ENCODE peak calls at places on chromosome 18, in four cellular contexts. J is GM12878, F is HepG2, Z is H1. S is an unnamed sample. For H3K4me1, the result is how much of the 10 kb centered on the place peaks cover.

GRCh38 chr18:3851159-3851558 is 401.2 kb downstream of the TGIF1 start:
- DNase-seq in J (peak), F (no peak), Z (no peak), S (no peak)

GRCh38 chr18:67600181-67600631 is 83.7 kb upstream of the DSEL start:
- DNase-seq in J (no peak), F (no peak), Z (no peak), S (no peak)

GRCh38 chr18:71485578-71485977 is 1058.6 kb downstream of the CBLN2 start:
- DNase-seq in J (no peak), F (no peak), Z (no peak), S (no peak)

GRCh38 chr18:63433349-63433866 is 11.1 kb upstream of the VPS4B start:
- DNase-seq in J (no peak), F (no peak), Z (no peak), S (no peak)

GRCh38 chr18:78168526-78168925 is 811.1 kb upstream of the SALL3 start:
- DNase-seq in J (no peak), F (no peak), Z (no peak), S (no peak)

GRCh38 chr18:60331890-60332289 is 40.7 kb downstream of the MC4R start:
- DNase-seq in J (no peak), F (no peak), Z (no peak), S (no peak)

GRCh38 chr18:13797157-13797611 is 26.8 kb upstream of the MC5R start:
- DNase-seq in J (no peak), F (peak), Z (no peak), S (no peak)

GRCh38 chr18:60044290-60045006 is 144.7 kb downstream of the PMAIP1 start:
- DNase-seq in J (no peak), F (no peak), Z (no peak), S (no peak)

GRCh38 chr18:74092922-74093321 is 54.7 kb downstream of the FBXO15 start:
- DNase-seq in J (no peak), F (no peak), Z (no peak), S (no peak)

GRCh38 chr18:63267990-63268721 is 51.4 kb downstream of the BCL2 start:
- DNase-seq in J (no peak), F (no peak), Z (no peak), S (no peak)

GRCh38 chr18:29176681-29177080 is 999.8 kb upstream of the CDH2 start:
- DNase-seq in J (no peak), F (no peak), Z (no peak), S (no peak)

GRCh38 chr18:3664563-3665178 is 214.7 kb downstream of the TGIF1 start:
- DNase-seq in J (no peak), F (peak), Z (no peak), S (no peak)

GRCh38 chr18:72427721-72428120 is 116.4 kb downstream of the CBLN2 start:
- DNase-seq in J (no peak), F (no peak), Z (no peak), S (no peak)

GRCh38 chr18:77622009-77622692 is 372.5 kb downstream of the GALR1 start:
- DNase-seq in J (no peak), F (no peak), Z (no peak), S (no peak)

GRCh38 chr18:71707985-71708500 is 836.1 kb downstream of the CBLN2 start:
- DNase-seq in J (no peak), F (no peak), Z (no peak), S (no peak)

GRCh38 chr18:6980363-6980762 is 137.2 kb downstream of the LAMA1 start:
- DNase-seq in J (no peak), F (no peak), Z (no peak), S (no peak)

GRCh38 chr18:3794537-3795348 is 344.8 kb downstream of the TGIF1 start:
- DNase-seq in J (no peak), F (no peak), Z (no peak), S (no peak)

GRCh38 chr18:11268691-11269686 is 119.6 kb upstream of the PIEZO2 start:
- DNase-seq in J (no peak), F (no peak), Z (no peak), S (no peak)

GRCh38 chr18:8754995-8755955 is 49.9 kb downstream of the MTCL1 start:
- DNase-seq in J (peak), F (no peak), Z (no peak), S (no peak)

GRCh38 chr18:67154979-67155378 is 361.5 kb downstream of the DSEL start:
- DNase-seq in J (no peak), F (no peak), Z (no peak), S (no peak)

GRCh38 chr18:36015629-36016028 is 43.1 kb downstream of the RMP24 start:
- DNase-seq in J (peak), F (no peak), Z (no peak), S (no peak)

GRCh38 chr18:10663750-10664149 is 137.9 kb downstream of the NAPG start:
- DNase-seq in J (no peak), F (no peak), Z (no peak), S (no peak)

GRCh38 chr18:23453657-23454011 is 547 bp downstream of the RIOK3 start:
- DNase-seq in J (no peak), F (peak), Z (no peak), S (no peak)

GRCh38 chr18:25503567-25504081 is 151.7 kb upstream of the ZNF521 start:
- DNase-seq in J (no peak), F (peak), Z (peak), S (no peak)

GRCh38 chr18:13300029-13300428 is 81.5 kb downstream of the LDLRAD4 start:
- DNase-seq in J (no peak), F (no peak), Z (no peak), S (no peak)

GRCh38 chr18:34991152-34991551 is 50.1 kb upstream of the MAPRE2 start:
- DNase-seq in J (no peak), F (no peak), Z (no peak), S (no peak)

GRCh38 chr18:63207154-63207790 is 112.3 kb downstream of the BCL2 start:
- DNase-seq in J (no peak), F (no peak), Z (no peak), S (no peak)

GRCh38 chr18:42670860-42671259 is 444.6 kb downstream of the RIT2 start:
- DNase-seq in J (no peak), F (no peak), Z (no peak), S (no peak)

GRCh38 chr18:10936211-10937053 is 212.9 kb downstream of the PIEZO2 start:
- DNase-seq in J (no peak), F (no peak), Z (no peak), S (no peak)

GRCh38 chr18:58661423-58661822 is 9.8 kb upstream of the MALT1 start:
- DNase-seq in J (no peak), F (no peak), Z (peak), S (no peak)

GRCh38 chr18:43830905-43831304 is 553.6 kb upstream of the SYT4 start:
- DNase-seq in J (no peak), F (no peak), Z (no peak), S (no peak)

GRCh38 chr18:76686737-76687231 is 135.6 kb upstream of the ZNF236 start:
- DNase-seq in J (peak), F (peak), Z (peak), S (peak)

GRCh38 chr18:72840109-72840508 is 27.7 kb downstream of the NETO1 start:
- DNase-seq in J (no peak), F (no peak), Z (no peak), S (no peak)

GRCh38 chr18:58528011-58528367 is 100.9 kb downstream of the ALPK2 start:
- DNase-seq in J (no peak), F (no peak), Z (no peak), S (no peak)

GRCh38 chr18:76354348-76354747 is 140.7 kb downstream of the ZNF516 start:
- DNase-seq in J (no peak), F (no peak), Z (no peak), S (no peak)

GRCh38 chr18:44823782-44824181 is 143.1 kb downstream of the SETBP1 start:
- DNase-seq in J (no peak), F (no peak), Z (no peak), S (no peak)

GRCh38 chr18:3554091-3554601 is 104.2 kb downstream of the TGIF1 start:
- DNase-seq in J (no peak), F (peak), Z (peak), S (peak)

GRCh38 chr18:5914971-5915370 is 19.6 kb upstream of the TMEM200C start:
- DNase-seq in J (no peak), F (no peak), Z (no peak), S (no peak)

GRCh38 chr18:48808476-48808875 is 142.3 kb downstream of the SMAD7 start:
- DNase-seq in J (no peak), F (no peak), Z (no peak), S (no peak)

GRCh38 chr18:48804856-48805610 is 145.7 kb downstream of the SMAD7 start:
- DNase-seq in J (no peak), F (no peak), Z (no peak), S (no peak)

GRCh38 chr18:48805826-48806535 is 144.8 kb downstream of the SMAD7 start:
- DNase-seq in J (no peak), F (no peak), Z (peak), S (no peak)

GRCh38 chr18:48803951-48804855 is 146.6 kb downstream of the SMAD7 start:
- DNase-seq in J (no peak), F (no peak), Z (peak), S (no peak)

DNA sequence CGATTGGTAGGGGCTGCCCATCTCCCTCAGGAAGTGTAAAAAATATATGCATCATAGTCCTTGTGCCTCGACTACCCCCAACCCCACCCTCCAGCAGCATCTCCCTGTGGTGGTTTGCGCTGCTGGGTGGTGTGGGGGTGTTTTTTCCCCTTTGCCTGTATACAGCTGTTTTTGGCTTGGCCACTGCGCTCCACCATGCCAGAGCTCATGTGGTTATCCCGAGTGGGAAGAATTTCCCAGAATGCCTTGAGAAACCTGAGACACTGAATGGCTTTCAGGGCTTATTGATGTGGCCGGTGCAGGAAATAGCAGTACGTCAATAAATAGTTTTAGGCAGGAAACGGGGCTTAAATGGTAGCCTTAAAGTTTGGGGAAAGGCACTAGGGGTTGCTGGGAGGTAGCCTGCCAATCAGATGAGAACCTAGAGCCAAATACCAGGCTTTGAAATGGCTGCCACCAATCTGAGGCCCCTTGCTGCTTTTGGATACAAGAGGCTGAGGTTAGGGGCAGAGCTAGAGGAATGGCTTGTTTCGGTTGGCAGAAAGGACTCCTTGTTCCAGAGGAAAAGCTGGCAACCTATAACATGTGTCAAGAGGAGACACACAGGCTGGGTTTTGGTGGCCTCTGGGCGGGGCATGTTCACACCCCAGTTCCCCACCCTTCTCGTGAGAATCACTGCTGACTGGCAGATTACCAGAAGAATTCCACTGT is 144.1 kb downstream of the SMAD7 start:
- DNase-seq in J (no peak), F (no peak), Z (peak), S (no peak)
- H3K4me1 ChIP-seq in J (under half), F (under half), Z (under half), S (under half)

GRCh38 chr18:79797518-79798345 is at the start of gene KCNG2:
- DNase-seq in J (no peak), F (no peak), Z (peak), S (peak)
- TF ChIP-seq YY1 in J (no peak), F (no peak), Z (no peak), S (no peak)

GRCh38 chr18:51149605-51150429 is 47.7 kb downstream of the MEX3C start:
- DNase-seq in J (no peak), F (no peak), Z (no peak), S (no peak)
- TF ChIP-seq ZNF274 in J (no peak), F (no peak), Z (no peak), S (no peak)

DNA sequence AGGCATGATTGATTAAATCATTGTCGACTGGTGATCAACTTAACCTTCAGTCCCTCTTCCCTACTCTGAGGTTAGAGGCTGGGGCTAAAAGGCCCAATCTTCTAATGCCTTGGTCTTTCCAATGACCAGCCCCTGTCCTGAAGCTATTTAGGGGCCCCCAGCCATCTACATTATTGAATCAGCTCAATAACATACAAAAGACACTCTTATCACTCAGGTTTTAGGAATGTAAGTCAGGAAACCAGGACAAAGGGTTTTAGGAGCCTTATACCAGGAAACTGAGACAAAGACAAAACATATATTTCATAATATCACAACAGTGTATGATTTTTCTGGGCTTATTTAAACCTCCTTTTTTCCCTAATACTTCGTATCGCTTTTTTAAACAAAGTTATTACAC is 198.6 kb downstream of the RNF152 start:
- DNase-seq in J (no peak), F (no peak), Z (no peak), S (no peak)
- H3K4me1 ChIP-seq in J (under half), F (under half), Z (under half), S (under half)

DNA sequence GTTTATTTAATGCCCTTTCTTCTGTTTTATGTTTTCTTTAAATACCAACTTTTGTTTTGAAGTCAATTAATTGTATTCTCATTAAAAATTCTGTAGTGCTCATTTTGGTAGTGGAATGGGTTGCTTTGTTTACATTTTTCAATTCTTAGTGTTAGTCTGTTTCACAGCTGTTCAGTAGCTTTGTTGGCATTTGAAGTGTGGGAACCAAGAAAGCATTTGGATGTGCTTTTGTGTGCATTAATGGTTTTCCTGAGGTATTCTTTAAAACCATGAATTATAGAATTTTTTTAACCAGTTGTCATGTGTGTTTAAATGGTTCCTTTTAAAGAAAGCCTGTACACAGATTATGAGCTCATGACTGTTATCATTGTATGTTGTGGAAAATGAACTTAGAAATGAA is 19.7 kb downstream of the MIB1 start:
- DNase-seq in J (no peak), F (no peak), Z (no peak), S (no peak)
- TF ChIP-seq YY1 in J (no peak), F (no peak), Z (no peak), S (no peak)

DNA sequence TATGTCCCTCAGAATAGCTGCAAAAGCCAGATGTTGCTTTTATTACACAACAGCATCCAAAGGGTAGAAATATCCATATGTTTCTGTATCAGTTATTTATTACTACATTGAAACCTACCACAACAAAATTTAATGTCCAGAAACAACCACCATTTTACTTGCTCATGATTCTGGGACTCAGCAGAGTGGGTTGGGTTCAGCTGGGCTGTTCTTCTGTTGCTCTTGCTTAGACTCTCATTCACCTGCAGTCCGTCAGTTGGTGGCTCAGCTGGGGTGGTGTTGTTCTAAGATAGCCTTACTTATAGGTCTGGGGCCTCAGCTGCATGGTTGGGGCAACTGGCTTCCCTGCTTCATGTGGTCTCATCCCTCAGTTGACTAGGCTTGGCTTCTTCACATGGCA is 21.7 kb downstream of the AQP4 start:
- DNase-seq in J (no peak), F (no peak), Z (no peak), S (no peak)
- TF ChIP-seq ZNF274 in J (no peak), F (no peak), Z (no peak), S (no peak)

GRCh38 chr18:48940854-48941531 is 9.8 kb downstream of the SMAD7 start:
- DNase-seq in J (peak), F (no peak), Z (no peak), S (no peak)
- H3K4me1 ChIP-seq in J (under half), F (half or more), Z (under half), S (under half)

GRCh38 chr18:31419457-31419932 is 28.0 kb upstream of the DSG3 start:
- DNase-seq in J (no peak), F (no peak), Z (no peak), S (no peak)
- TF ChIP-seq YY1 in J (no peak), F (no peak), Z (no peak), S (no peak)

DNA sequence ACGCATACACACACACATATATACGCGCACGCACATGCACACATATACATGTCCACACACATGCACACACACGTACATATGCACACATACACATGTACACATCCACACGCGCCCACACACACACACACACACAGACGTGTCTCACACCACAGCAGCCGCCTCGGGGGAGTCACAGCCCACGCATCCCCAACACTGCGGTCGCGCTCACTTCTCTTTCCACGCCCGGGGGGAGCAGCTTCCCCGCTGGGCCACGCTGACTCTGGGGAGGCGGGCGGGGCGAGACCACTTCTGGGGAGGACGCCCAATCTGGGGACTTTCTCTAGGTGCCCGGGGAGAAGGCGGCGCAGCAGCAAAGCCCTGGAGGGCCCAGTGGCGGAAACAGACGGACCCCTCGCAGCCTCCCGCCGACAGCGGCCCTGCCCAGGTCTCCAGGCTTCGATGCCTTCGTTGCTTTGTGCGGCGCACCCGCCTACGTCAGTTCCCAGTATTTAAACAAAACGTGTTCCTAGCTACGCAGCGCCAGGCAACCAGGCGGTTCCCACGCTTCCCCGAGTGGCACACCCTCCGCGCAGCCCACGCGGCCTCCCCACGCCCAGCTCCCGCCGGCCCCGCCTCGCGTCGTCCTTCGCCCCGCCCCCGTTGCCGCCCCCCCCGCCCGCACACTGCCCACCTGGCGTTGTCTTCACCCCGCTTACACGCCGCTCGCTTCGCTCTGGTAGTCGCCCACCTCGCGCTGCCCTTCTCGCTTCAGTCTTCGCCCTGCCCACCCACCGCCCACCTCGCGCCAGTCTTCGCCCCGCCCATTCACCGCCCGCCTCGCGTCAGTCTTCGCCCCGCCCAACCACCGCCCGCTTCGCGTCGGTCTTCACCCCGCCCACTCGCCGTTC is 810 bp upstream of the RBFA start:
- DNase-seq in J (no peak), F (no peak), Z (peak), S (peak)
- TF ChIP-seq ZNF274 in J (no peak), F (peak), Z (no peak), S (no peak)

GRCh38 chr18:55289775-55290174 is 298.2 kb downstream of the TCF4 start:
- DNase-seq in J (no peak), F (no peak), Z (no peak), S (no peak)

GRCh38 chr18:55287146-55287806 is 300.7 kb downstream of the TCF4 start:
- DNase-seq in J (no peak), F (no peak), Z (no peak), S (no peak)

GRCh38 chr18:55287935-55288868 is 299.8 kb downstream of the TCF4 start:
- DNase-seq in J (no peak), F (no peak), Z (no peak), S (no peak)

GRCh38 chr18:55290898-55291297 is 297.1 kb downstream of the TCF4 start:
- DNase-seq in J (no peak), F (no peak), Z (no peak), S (no peak)

GRCh38 chr18:55289048-55289447 is 298.9 kb downstream of the TCF4 start:
- DNase-seq in J (no peak), F (no peak), Z (no peak), S (no peak)
- H3K4me1 ChIP-seq in J (under half), F (under half), Z (under half), S (under half)

S was measured in NT2/D1.